ENCODE peak calls at places on chromosomes 3 and 15, in eight cellular contexts. One of them, this sample, is unnamed.
A peak's percentile ranks its signal among the peaks of the same experiment; 100 is the strongest.

GRCh38 chr3:47443611-47443995 is 32.1 kb downstream of the SCAP start:
- DNase-seq in nephron progenitor cell: no peak
- DNase-seq in AG10803: no peak
- DNase-seq in AG09319: no peak
- DNase-seq in upper lobe of right lung: no peak
- DNase-seq in esophagus squamous epithelium: no peak
- DNase-seq in neural crest cell: no peak
- DNase-seq in PC-9: no peak
- DNase-seq in this sample: no peak

GRCh38 chr3:56987238-56987932 is 73.1 kb upstream of the SPATA12 start:
- DNase-seq in nephron progenitor cell: peak; percentile 37
- DNase-seq in AG10803: no peak
- DNase-seq in AG09319: no peak
- DNase-seq in upper lobe of right lung: no peak
- DNase-seq in esophagus squamous epithelium: no peak
- DNase-seq in neural crest cell: no peak
- DNase-seq in PC-9: no peak
- DNase-seq in this sample: peak; percentile 38

GRCh38 chr15:76962337-76963013 is 30.9 kb downstream of the RCN2 start:
- DNase-seq in nephron progenitor cell: no peak
- DNase-seq in AG10803: no peak
- DNase-seq in AG09319: no peak
- DNase-seq in upper lobe of right lung: no peak
- DNase-seq in esophagus squamous epithelium: no peak
- DNase-seq in neural crest cell: no peak
- DNase-seq in PC-9: no peak
- DNase-seq in this sample: no peak

GRCh38 chr3:162134571-162134970 is 638.0 kb downstream of the OTOL1 start:
- DNase-seq in nephron progenitor cell: no peak
- DNase-seq in AG10803: no peak
- DNase-seq in AG09319: no peak
- DNase-seq in upper lobe of right lung: no peak
- DNase-seq in esophagus squamous epithelium: no peak
- DNase-seq in neural crest cell: no peak
- DNase-seq in PC-9: no peak
- DNase-seq in this sample: no peak

GRCh38 chr15:50189630-50190029 is 7.6 kb downstream of the SLC27A2 start:
- DNase-seq in nephron progenitor cell: no peak
- DNase-seq in AG10803: no peak
- DNase-seq in AG09319: no peak
- DNase-seq in upper lobe of right lung: no peak
- DNase-seq in esophagus squamous epithelium: no peak
- DNase-seq in neural crest cell: no peak
- DNase-seq in PC-9: no peak
- DNase-seq in this sample: no peak

GRCh38 chr3:46693897-46694235 is 387 bp upstream of the ALS2CL start:
- DNase-seq in nephron progenitor cell: no peak
- DNase-seq in AG10803: no peak
- DNase-seq in AG09319: no peak
- DNase-seq in upper lobe of right lung: peak; percentile 83
- DNase-seq in esophagus squamous epithelium: no peak
- DNase-seq in neural crest cell: no peak
- DNase-seq in PC-9: no peak
- DNase-seq in this sample: no peak

GRCh38 chr3:7270731-7271130 is 409.8 kb downstream of the GRM7 start:
- DNase-seq in nephron progenitor cell: no peak
- DNase-seq in AG10803: no peak
- DNase-seq in AG09319: no peak
- DNase-seq in upper lobe of right lung: no peak
- DNase-seq in esophagus squamous epithelium: no peak
- DNase-seq in neural crest cell: no peak
- DNase-seq in PC-9: no peak
- DNase-seq in this sample: no peak

GRCh38 chr3:12193485-12194165 is 34.9 kb upstream of the TIMP4 start:
- DNase-seq in nephron progenitor cell: no peak
- DNase-seq in AG10803: peak; percentile 96
- DNase-seq in AG09319: peak; percentile 88
- DNase-seq in upper lobe of right lung: no peak
- DNase-seq in esophagus squamous epithelium: no peak
- DNase-seq in neural crest cell: no peak
- DNase-seq in PC-9: peak; percentile 69
- DNase-seq in this sample: no peak

GRCh38 chr15:56929389-56929788 is 10.9 kb downstream of the TCF12 start:
- DNase-seq in nephron progenitor cell: no peak
- DNase-seq in AG10803: peak; percentile 39
- DNase-seq in AG09319: no peak
- DNase-seq in upper lobe of right lung: no peak
- DNase-seq in esophagus squamous epithelium: no peak
- DNase-seq in neural crest cell: no peak
- DNase-seq in PC-9: no peak
- DNase-seq in this sample: no peak

GRCh38 chr15:50355980-50356379 is 982 bp upstream of the GABPB1 start:
- DNase-seq in nephron progenitor cell: no peak
- DNase-seq in AG10803: peak; percentile 40
- DNase-seq in AG09319: no peak
- DNase-seq in upper lobe of right lung: no peak
- DNase-seq in esophagus squamous epithelium: no peak
- DNase-seq in neural crest cell: no peak
- DNase-seq in PC-9: no peak
- DNase-seq in this sample: no peak

GRCh38 chr3:133821767-133822638 is 16.4 kb downstream of the SRPRB start:
- DNase-seq in nephron progenitor cell: no peak
- DNase-seq in AG10803: peak; percentile 22
- DNase-seq in AG09319: peak; percentile 23
- DNase-seq in upper lobe of right lung: no peak
- DNase-seq in esophagus squamous epithelium: no peak
- DNase-seq in neural crest cell: no peak
- DNase-seq in PC-9: no peak
- DNase-seq in this sample: no peak

GRCh38 chr3:58414538-58415197 is 19.0 kb downstream of the PDHB start:
- DNase-seq in nephron progenitor cell: peak; percentile 34
- DNase-seq in AG10803: peak; percentile 78
- DNase-seq in AG09319: no peak
- DNase-seq in upper lobe of right lung: no peak
- DNase-seq in esophagus squamous epithelium: no peak
- DNase-seq in neural crest cell: peak; percentile 53
- DNase-seq in PC-9: peak; percentile 34
- DNase-seq in this sample: peak; percentile 42

GRCh38 chr3:163071684-163072083 is 1575.1 kb downstream of the OTOL1 start:
- DNase-seq in nephron progenitor cell: no peak
- DNase-seq in AG10803: no peak
- DNase-seq in AG09319: no peak
- DNase-seq in upper lobe of right lung: no peak
- DNase-seq in esophagus squamous epithelium: no peak
- DNase-seq in neural crest cell: no peak
- DNase-seq in PC-9: peak; percentile 22
- DNase-seq in this sample: no peak

GRCh38 chr15:62972814-62973213 is 69.7 kb upstream of the TPM1 start:
- DNase-seq in nephron progenitor cell: no peak
- DNase-seq in AG10803: peak; percentile 40
- DNase-seq in AG09319: peak; percentile 18
- DNase-seq in upper lobe of right lung: no peak
- DNase-seq in esophagus squamous epithelium: no peak
- DNase-seq in neural crest cell: no peak
- DNase-seq in PC-9: no peak
- DNase-seq in this sample: no peak

GRCh38 chr15:82892541-82892940 is 60.0 kb downstream of the HOMER2 start:
- DNase-seq in nephron progenitor cell: no peak
- DNase-seq in AG10803: no peak
- DNase-seq in AG09319: no peak
- DNase-seq in upper lobe of right lung: no peak
- DNase-seq in esophagus squamous epithelium: no peak
- DNase-seq in neural crest cell: no peak
- DNase-seq in PC-9: no peak
- DNase-seq in this sample: no peak

GRCh38 chr15:45821390-45821789 is 186.6 kb downstream of the SQOR start:
- DNase-seq in nephron progenitor cell: no peak
- DNase-seq in AG10803: no peak
- DNase-seq in AG09319: no peak
- DNase-seq in upper lobe of right lung: no peak
- DNase-seq in esophagus squamous epithelium: no peak
- DNase-seq in neural crest cell: no peak
- DNase-seq in PC-9: no peak
- DNase-seq in this sample: no peak

GRCh38 chr3:55571913-55572312 is 84.8 kb upstream of the WNT5A start:
- DNase-seq in nephron progenitor cell: peak; percentile 49
- DNase-seq in AG10803: peak; percentile 34
- DNase-seq in AG09319: no peak
- DNase-seq in upper lobe of right lung: peak; percentile 65
- DNase-seq in esophagus squamous epithelium: no peak
- DNase-seq in neural crest cell: peak; percentile 11
- DNase-seq in PC-9: peak; percentile 87
- DNase-seq in this sample: peak; percentile 56
- TF ChIP-seq CTCF in nephron progenitor cell: peak; percentile 43
- TF ChIP-seq CTCF in AG10803: peak; percentile 14
- TF ChIP-seq CTCF in AG09319: no peak
- TF ChIP-seq CTCF in upper lobe of right lung: peak; percentile 38
- TF ChIP-seq CTCF in esophagus squamous epithelium: peak; percentile 50
- TF ChIP-seq CTCF in neural crest cell: peak; percentile 60
- TF ChIP-seq CTCF in PC-9: no peak
- TF ChIP-seq CTCF in this sample: peak; percentile 67

DNA sequence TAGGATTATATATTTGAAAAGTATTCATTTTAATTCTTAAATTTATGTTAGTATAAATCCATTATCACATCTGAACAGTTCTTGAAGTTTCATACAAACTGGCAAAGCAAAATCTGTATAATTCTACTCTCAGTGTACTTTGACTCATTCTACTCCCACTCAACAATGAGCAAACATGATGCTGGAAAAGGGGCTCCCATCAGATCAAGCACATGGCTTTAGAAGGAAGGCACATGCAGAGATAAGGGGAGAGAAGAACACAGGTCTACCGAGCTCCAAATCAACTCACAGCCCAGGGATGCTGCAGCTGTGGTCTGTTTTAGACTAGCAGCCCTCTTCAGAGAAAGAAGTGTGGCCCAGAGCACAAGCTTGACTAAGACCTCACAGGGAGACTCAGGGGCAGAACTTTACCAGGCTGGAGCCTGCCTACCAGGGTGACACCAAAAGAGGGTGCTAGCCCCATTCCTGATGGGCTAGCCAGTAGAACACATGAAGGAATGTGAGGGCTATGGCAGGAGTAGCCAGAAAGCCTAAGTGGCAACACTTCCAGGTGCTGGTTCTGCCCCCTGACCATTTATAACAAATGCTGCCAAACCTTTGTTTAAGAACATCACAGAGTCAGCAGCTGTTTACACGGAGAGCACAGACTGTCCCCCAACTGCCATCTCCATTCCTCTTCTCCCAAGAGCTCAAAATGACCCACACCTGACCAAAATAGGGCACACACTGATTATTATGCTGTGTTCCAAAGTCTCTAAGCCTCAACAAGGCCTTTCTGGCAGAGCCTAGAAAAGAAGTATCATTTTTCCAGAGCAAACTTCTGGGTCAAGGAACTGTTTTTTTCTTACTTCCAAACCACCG is 19.5 kb downstream of the SEC22C start:
- DNase-seq in nephron progenitor cell: no peak
- DNase-seq in AG10803: no peak
- DNase-seq in AG09319: no peak
- DNase-seq in upper lobe of right lung: no peak
- DNase-seq in esophagus squamous epithelium: no peak
- DNase-seq in neural crest cell: no peak
- DNase-seq in PC-9: no peak
- DNase-seq in this sample: no peak
- TF ChIP-seq CTCF in nephron progenitor cell: no peak
- TF ChIP-seq CTCF in AG10803: no peak
- TF ChIP-seq CTCF in AG09319: no peak
- TF ChIP-seq CTCF in upper lobe of right lung: no peak
- TF ChIP-seq CTCF in esophagus squamous epithelium: no peak
- TF ChIP-seq CTCF in neural crest cell: no peak
- TF ChIP-seq CTCF in PC-9: no peak
- TF ChIP-seq CTCF in this sample: no peak

DNA sequence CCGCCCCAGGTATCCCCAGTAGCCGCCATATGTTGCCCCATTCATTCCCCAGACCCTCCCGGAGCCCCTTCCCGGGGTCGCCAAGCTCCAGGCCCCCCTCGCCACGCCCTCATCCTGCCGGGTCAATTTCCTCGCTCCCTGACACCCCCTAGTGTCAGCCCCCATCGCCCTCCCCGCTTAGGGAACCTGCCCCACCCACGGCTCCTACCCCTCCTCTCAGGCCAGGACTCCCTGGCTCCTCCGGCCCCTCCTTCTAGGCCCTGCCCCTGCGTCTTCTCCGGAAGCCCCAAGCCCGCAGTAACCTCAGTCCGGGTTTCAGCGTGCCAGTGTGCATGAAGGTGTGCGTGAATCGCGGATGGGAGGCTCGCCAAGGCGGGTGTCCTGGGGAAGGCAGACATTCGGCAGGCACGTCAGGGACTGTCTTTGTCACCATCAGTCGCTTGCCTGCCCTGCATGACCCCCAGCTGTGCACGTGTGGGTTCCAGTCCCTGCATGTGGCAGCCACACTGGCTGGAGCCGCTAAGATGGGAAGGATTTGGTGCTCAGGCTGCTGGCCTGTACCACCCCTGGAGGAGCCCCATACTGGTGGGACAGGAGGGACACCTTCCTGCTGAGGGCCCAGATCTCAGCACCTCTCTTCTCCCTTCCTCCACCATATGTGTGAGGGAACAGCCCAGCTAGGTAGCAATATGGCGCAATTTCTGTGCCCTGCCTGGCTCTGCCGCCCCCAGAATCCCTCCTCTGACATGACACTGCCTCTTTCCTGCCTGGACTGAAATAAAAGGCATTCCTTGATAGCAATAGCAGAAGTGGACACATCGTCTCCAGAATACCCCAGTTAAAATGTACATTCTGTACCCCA is 704 bp downstream of the DISP2 start:
- DNase-seq in nephron progenitor cell: no peak
- DNase-seq in AG10803: no peak
- DNase-seq in AG09319: no peak
- DNase-seq in upper lobe of right lung: no peak
- DNase-seq in esophagus squamous epithelium: no peak
- DNase-seq in neural crest cell: peak; percentile 24
- DNase-seq in PC-9: no peak
- DNase-seq in this sample: no peak
- TF ChIP-seq CTCF in nephron progenitor cell: no peak
- TF ChIP-seq CTCF in AG10803: no peak
- TF ChIP-seq CTCF in AG09319: no peak
- TF ChIP-seq CTCF in upper lobe of right lung: no peak
- TF ChIP-seq CTCF in esophagus squamous epithelium: no peak
- TF ChIP-seq CTCF in neural crest cell: no peak
- TF ChIP-seq CTCF in PC-9: no peak
- TF ChIP-seq CTCF in this sample: no peak

DNA sequence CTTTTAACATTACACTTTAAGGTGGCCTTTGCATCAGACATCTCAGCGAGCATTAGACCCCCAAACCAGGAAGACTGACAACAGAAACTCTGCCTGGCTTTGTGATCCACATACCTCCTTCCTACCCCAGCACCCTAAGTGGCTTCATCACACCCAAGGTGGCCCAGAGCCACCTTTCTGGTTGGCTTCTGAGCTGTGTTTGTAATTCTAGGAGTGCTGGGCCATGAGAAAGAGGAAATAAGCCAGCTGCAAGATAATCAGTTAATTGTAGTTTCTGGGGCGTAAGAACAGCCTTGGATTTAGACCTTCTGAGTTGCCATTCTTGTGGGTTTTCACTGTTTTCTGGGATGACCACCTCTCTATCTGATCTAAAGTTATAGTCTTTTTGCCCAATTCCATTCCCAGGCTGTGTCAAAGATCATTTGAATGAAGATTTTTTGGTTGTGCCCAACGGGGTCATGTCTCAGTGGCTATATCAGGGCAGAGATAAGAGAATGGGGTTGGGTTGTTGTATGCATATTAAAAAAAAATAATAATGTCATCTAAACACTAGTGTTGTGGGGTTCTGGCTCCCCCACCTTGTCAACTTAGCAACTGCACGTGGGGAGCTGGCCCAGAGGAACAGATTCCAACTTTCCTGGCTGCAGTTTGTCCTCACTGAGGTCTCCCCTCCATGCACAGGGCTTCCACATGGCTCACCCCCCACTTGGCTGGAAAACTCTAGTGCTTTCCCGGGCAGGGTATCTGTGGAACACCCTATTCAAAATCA is 234.8 kb upstream of the WNT5A start:
- DNase-seq in nephron progenitor cell: peak; percentile 31
- DNase-seq in AG10803: peak; percentile 42
- DNase-seq in AG09319: no peak
- DNase-seq in upper lobe of right lung: no peak
- DNase-seq in esophagus squamous epithelium: no peak
- DNase-seq in neural crest cell: peak; percentile 14
- DNase-seq in PC-9: peak; percentile 53
- DNase-seq in this sample: peak; percentile 40
- TF ChIP-seq CTCF in nephron progenitor cell: peak; percentile 54
- TF ChIP-seq CTCF in AG10803: peak; percentile 67
- TF ChIP-seq CTCF in AG09319: peak; percentile 67
- TF ChIP-seq CTCF in upper lobe of right lung: peak; percentile 52
- TF ChIP-seq CTCF in esophagus squamous epithelium: peak; percentile 59
- TF ChIP-seq CTCF in neural crest cell: peak; percentile 62
- TF ChIP-seq CTCF in PC-9: peak; percentile 65
- TF ChIP-seq CTCF in this sample: peak; percentile 56